ENCODE peak calls at places on chromosomes 3 and 15, in five cellular contexts. Z, F, A, I and M are unnamed samples. For H3K4me1, the result is how much of the 10 kb centered on the place peaks cover.

GRCh38 chr15:82132742-82133141 is 86.9 kb upstream of the MEX3B start:
- DNase-seq in Z (no peak), F (no peak), A (no peak), I (no peak), M (peak)

GRCh38 chr15:74171965-74172541 is 1.5 kb upstream of the ISLR start:
- DNase-seq in Z (peak), F (no peak), A (no peak), I (no peak), M (no peak)

GRCh38 chr3:12142476-12142875 is 16.2 kb downstream of the TIMP4 start:
- DNase-seq in Z (no peak), F (no peak), A (no peak), I (no peak), M (no peak)

GRCh38 chr15:78302579-78302978 is 3.2 kb upstream of the SKIC8 start:
- DNase-seq in Z (no peak), F (no peak), A (no peak), I (no peak), M (peak)

GRCh38 chr3:123552095-123552714 is 32.6 kb downstream of the HACD2 start:
- DNase-seq in Z (no peak), F (no peak), A (no peak), I (no peak), M (no peak)

GRCh38 chr3:195543642-195544536 is 764 bp upstream of the PPP1R2 start:
- DNase-seq in Z (no peak), F (peak), A (peak), I (peak), M (no peak)

GRCh38 chr3:53089511-53089910 is 40.7 kb downstream of the RFT1 start:
- DNase-seq in Z (no peak), F (no peak), A (no peak), I (no peak), M (no peak)

GRCh38 chr15:87710406-87710805 is 546.1 kb downstream of the NTRK3 start:
- DNase-seq in Z (no peak), F (no peak), A (no peak), I (no peak), M (no peak)

GRCh38 chr15:66156310-66156975 is 97.1 kb downstream of the MEGF11 start:
- DNase-seq in Z (no peak), F (no peak), A (no peak), I (no peak), M (no peak)

GRCh38 chr15:37701230-37701629 is 233.2 kb upstream of the TMCO5A start:
- DNase-seq in Z (no peak), F (no peak), A (no peak), I (no peak), M (no peak)

GRCh38 chr3:170585008-170585936 is 603 bp downstream of the SLC7A14 start:
- DNase-seq in Z (no peak), F (no peak), A (no peak), I (no peak), M (no peak)

GRCh38 chr3:131549340-131549739 is 46.6 kb upstream of the MRPL3 start:
- DNase-seq in Z (no peak), F (no peak), A (no peak), I (no peak), M (no peak)

GRCh38 chr3:57816471-57817105 is 60.5 kb downstream of the SLMAP start:
- DNase-seq in Z (no peak), F (no peak), A (no peak), I (no peak), M (no peak)

GRCh38 chr3:193174137-193174536 is 66.9 kb upstream of the PLAAT1 start:
- DNase-seq in Z (no peak), F (no peak), A (no peak), I (no peak), M (no peak)

GRCh38 chr3:151895881-151896661 is 22.6 kb downstream of the SUCNR1 start:
- DNase-seq in Z (no peak), F (no peak), A (no peak), I (no peak), M (no peak)

GRCh38 chr3:39780352-39780751 is 29.1 kb upstream of the MYRIP start:
- DNase-seq in Z (no peak), F (no peak), A (no peak), I (no peak), M (no peak)

GRCh38 chr15:51668446-51668845 is 12.9 kb upstream of the SCG3 start:
- DNase-seq in Z (no peak), F (no peak), A (no peak), I (no peak), M (no peak)

GRCh38 chr3:147423601-147424324 is 14.6 kb downstream of the ZIC1 start:
- DNase-seq in Z (no peak), F (no peak), A (no peak), I (no peak), M (no peak)

GRCh38 chr3:48662753-48663488 is at the start of gene CELSR3:
- DNase-seq in Z (no peak), F (peak), A (no peak), I (peak), M (peak)
- H3K27ac ChIP-seq in Z (no peak), F (peak), A (peak), I (peak), M (peak)

GRCh38 chr15:45640610-45641009 is 5.8 kb downstream of the SQOR start:
- DNase-seq in Z (no peak), F (no peak), A (no peak), I (no peak), M (no peak)
- H3K4me1 ChIP-seq in Z (half or more), F (half or more), A (half or more), I (half or more), M (half or more)

GRCh38 chr3:97148891-97149290 is 334.5 kb downstream of the EPHA6 start:
- DNase-seq in Z (no peak), F (no peak), A (no peak), I (no peak), M (no peak)
- H3K27ac ChIP-seq in Z (no peak), F (no peak), A (no peak), I (no peak), M (no peak)

DNA sequence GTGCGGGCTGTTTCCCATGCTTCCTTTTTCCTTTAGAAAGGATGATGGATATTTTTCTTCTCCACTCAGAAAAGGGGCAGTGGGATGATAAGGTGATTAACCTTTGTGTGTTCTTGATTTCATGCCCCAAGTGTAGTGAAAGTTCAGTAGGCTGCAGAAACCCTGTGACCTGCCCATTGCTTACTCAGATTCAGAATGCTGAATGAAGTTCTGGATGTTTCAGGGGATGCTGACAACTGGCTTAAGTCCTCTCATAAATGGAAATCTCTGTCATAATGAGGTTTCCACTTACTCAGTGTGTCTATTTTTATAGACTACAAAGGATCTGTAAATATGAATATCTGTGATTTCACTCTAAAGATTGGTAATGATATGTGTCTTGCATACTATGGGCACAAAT is 471.3 kb upstream of the TPRG1 start:
- DNase-seq in Z (no peak), F (no peak), A (no peak), I (no peak), M (no peak)
- H3K4me1 ChIP-seq in Z (under half), F (under half), A (under half), I (half or more), M (under half)

GRCh38 chr3:29643034-29643425 is 362.2 kb downstream of the RBMS3 start:
- DNase-seq in Z (no peak), F (no peak), A (no peak), I (no peak), M (no peak)
- H3K27ac ChIP-seq in Z (no peak), F (no peak), A (no peak), I (peak), M (no peak)

GRCh38 chr15:84914351-84914750 is 29.9 kb downstream of the SLC28A1 start:
- DNase-seq in Z (no peak), F (no peak), A (no peak), I (no peak), M (no peak)

GRCh38 chr15:84909782-84910181 is 25.3 kb downstream of the SLC28A1 start:
- DNase-seq in Z (no peak), F (no peak), A (no peak), I (no peak), M (no peak)

GRCh38 chr15:84909029-84909428 is 24.6 kb downstream of the SLC28A1 start:
- DNase-seq in Z (no peak), F (no peak), A (no peak), I (no peak), M (no peak)

GRCh38 chr15:84910928-84911623 is 26.6 kb downstream of the SLC28A1 start:
- DNase-seq in Z (no peak), F (no peak), A (no peak), I (peak), M (no peak)

DNA sequence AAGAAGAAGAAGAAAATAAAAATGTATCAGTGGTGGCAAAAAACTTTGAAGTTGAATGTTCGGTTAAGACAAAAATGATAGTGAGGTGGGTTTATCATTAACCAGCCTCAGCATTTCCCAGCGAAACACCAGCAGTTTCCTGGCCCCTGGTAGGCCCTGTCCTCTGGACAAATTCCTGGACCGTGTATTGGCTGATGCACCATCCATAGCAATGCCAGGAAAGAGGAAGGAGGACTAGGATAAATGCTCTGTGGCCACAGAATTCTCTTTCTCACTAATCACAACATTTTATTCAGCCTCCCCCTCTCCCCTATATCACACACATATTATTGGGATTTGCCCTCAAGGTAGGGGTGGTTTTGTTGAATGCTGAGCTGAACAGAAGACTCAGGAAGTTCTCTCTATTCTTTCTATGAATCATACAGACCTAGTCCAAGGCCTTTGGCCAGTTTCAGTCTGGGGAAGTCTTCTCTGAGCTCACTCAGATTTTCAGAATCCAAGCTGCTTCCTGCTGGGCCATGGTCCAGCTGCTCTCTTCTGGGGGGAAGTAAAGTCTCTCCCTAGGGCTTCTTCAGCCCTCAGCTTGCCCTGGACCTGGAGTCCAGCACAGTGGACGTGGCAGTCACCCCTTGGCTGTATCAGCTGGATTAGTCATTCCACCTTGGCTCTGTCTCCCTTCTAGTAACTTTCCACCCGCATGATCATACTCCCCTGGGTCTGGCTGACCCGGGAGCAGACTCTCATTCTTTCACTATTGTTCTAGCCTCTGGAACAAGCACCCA is 27.6 kb downstream of the SLC28A1 start:
- DNase-seq in Z (peak), F (no peak), A (peak), I (peak), M (no peak)
- H3K4me1 ChIP-seq in Z (under half), F (under half), A (under half), I (half or more), M (under half)